ENCODE peak calls at places on chromosomes 6 and 20, in five cellular contexts. One of them, this sample, is unnamed.

GRCh38 chr6:110710115-110710514 is 105.2 kb downstream of the CDK19 start:
- DNase-seq in SK-N-SH: no peak
- DNase-seq in HepG2: no peak
- DNase-seq in H1: no peak
- DNase-seq in K562: no peak
- DNase-seq in this sample: no peak

GRCh38 chr6:151999194-151999593 is 191.7 kb downstream of the ESR1 start:
- DNase-seq in SK-N-SH: no peak
- DNase-seq in HepG2: no peak
- DNase-seq in H1: no peak
- DNase-seq in K562: no peak
- DNase-seq in this sample: no peak

GRCh38 chr6:157997893-157998608 is 16.4 kb downstream of the SYNJ2 start:
- DNase-seq in SK-N-SH: peak
- DNase-seq in HepG2: no peak
- DNase-seq in H1: no peak
- DNase-seq in K562: no peak
- DNase-seq in this sample: no peak

GRCh38 chr6:21444861-21445260 is 148.7 kb upstream of the SOX4 start:
- DNase-seq in SK-N-SH: no peak
- DNase-seq in HepG2: no peak
- DNase-seq in H1: no peak
- DNase-seq in K562: no peak
- DNase-seq in this sample: no peak

GRCh38 chr20:49575551-49576060 is 7.7 kb upstream of the PTGIS start:
- DNase-seq in SK-N-SH: no peak
- DNase-seq in HepG2: no peak
- DNase-seq in H1: no peak
- DNase-seq in K562: no peak
- DNase-seq in this sample: no peak

GRCh38 chr6:170046786-170047626 is 243.9 kb downstream of the DLL1 start:
- DNase-seq in SK-N-SH: no peak
- DNase-seq in HepG2: no peak
- DNase-seq in H1: no peak
- DNase-seq in K562: no peak
- DNase-seq in this sample: no peak

GRCh38 chr20:34732523-34732922 is 28.4 kb downstream of the TP53INP2 start:
- DNase-seq in SK-N-SH: no peak
- DNase-seq in HepG2: no peak
- DNase-seq in H1: no peak
- DNase-seq in K562: no peak
- DNase-seq in this sample: no peak

GRCh38 chr6:21665101-21665435 is 71.5 kb downstream of the SOX4 start:
- DNase-seq in SK-N-SH: no peak
- DNase-seq in HepG2: no peak
- DNase-seq in H1: no peak
- DNase-seq in K562: no peak
- DNase-seq in this sample: no peak

GRCh38 chr6:138817799-138818198 is 21.9 kb downstream of the ECT2L start:
- DNase-seq in SK-N-SH: no peak
- DNase-seq in HepG2: no peak
- DNase-seq in H1: peak
- DNase-seq in K562: no peak
- DNase-seq in this sample: no peak

GRCh38 chr6:75633045-75633444 is 31.4 kb downstream of the SENP6 start:
- DNase-seq in SK-N-SH: no peak
- DNase-seq in HepG2: no peak
- DNase-seq in H1: no peak
- DNase-seq in K562: no peak
- DNase-seq in this sample: no peak

GRCh38 chr20:46600286-46600752 is 49.9 kb upstream of the OCSTAMP start:
- DNase-seq in SK-N-SH: no peak
- DNase-seq in HepG2: no peak
- DNase-seq in H1: no peak
- DNase-seq in K562: no peak
- DNase-seq in this sample: no peak

GRCh38 chr6:54098450-54099044 is 12.7 kb upstream of the MLIP start:
- DNase-seq in SK-N-SH: no peak
- DNase-seq in HepG2: peak
- DNase-seq in H1: no peak
- DNase-seq in K562: no peak
- DNase-seq in this sample: no peak

GRCh38 chr20:58868795-58869194 is 16.3 kb downstream of the GNAS start:
- DNase-seq in SK-N-SH: no peak
- DNase-seq in HepG2: no peak
- DNase-seq in H1: no peak
- DNase-seq in K562: no peak
- DNase-seq in this sample: no peak

GRCh38 chr6:110389689-110390382 is 25.5 kb downstream of the DDO start:
- DNase-seq in SK-N-SH: no peak
- DNase-seq in HepG2: no peak
- DNase-seq in H1: no peak
- DNase-seq in K562: no peak
- DNase-seq in this sample: no peak

GRCh38 chr6:134198093-134198492 is 119.8 kb downstream of the SGK1 start:
- DNase-seq in SK-N-SH: no peak
- DNase-seq in HepG2: peak
- DNase-seq in H1: no peak
- DNase-seq in K562: no peak
- DNase-seq in this sample: no peak

GRCh38 chr6:111478749-111479148 is 4.3 kb downstream of the REV3L start:
- DNase-seq in SK-N-SH: no peak
- DNase-seq in HepG2: peak
- DNase-seq in H1: no peak
- DNase-seq in K562: no peak
- DNase-seq in this sample: no peak

GRCh38 chr6:42041131-42042055 is 8.9 kb upstream of the TAF8 start:
- DNase-seq in SK-N-SH: no peak
- DNase-seq in HepG2: no peak
- DNase-seq in H1: no peak
- DNase-seq in K562: no peak
- DNase-seq in this sample: no peak

DNA sequence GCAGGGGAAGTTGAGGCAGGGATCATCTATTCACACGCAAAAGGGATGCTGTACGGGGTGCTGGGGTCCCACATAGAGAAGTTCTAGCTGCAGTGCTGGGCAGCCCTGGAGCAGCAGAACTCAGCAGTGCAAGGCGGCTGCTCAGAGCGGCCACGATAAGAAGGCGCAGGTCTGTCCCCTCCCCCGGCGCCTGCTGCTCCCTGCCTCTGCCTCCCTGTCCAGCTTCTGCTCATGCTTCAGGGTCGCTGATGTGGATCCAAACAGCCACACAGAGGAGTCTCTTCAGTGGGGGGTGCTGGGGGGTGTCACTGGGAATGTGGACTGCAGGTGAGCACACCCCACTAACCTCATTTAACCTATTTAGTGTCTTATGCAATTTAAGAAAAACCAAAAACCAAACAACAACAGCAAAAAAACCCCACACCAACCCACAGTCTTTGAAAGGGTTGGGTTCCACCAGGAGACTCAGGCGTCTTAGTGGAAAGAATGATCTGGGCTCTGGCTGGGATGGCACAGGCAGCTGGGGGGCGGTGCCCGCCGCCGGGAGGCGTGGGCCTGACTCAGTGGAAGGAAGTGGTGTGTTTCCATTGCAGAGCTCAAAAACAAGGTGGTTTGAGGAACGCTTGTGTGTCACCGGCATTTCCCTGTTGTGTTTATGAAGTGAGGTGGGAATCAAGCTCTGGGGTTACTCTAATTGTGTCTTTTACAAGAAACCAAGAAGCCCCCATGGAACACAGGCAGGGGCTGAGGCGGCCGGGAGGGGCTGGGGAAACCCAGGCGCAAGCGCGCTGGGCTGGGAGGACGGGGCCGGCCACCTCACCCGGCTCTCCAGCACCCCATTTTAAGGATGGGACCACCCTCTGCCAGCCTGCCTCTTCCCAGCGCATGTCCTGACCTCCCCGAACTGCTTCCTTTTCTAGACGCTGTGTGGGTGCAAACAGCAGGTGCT is 55.1 kb downstream of the IRF4 start:
- DNase-seq in SK-N-SH: no peak
- DNase-seq in HepG2: no peak
- DNase-seq in H1: no peak
- DNase-seq in K562: no peak
- DNase-seq in this sample: no peak
- TF ChIP-seq TAF1 in SK-N-SH: no peak
- TF ChIP-seq TAF1 in HepG2: no peak
- TF ChIP-seq TAF1 in H1: no peak
- TF ChIP-seq TAF1 in K562: no peak
- TF ChIP-seq TAF1 in this sample: no peak

GRCh38 chr6:6039946-6040509 is 33.3 kb upstream of the NRN1 start:
- DNase-seq in SK-N-SH: no peak
- DNase-seq in HepG2: no peak
- DNase-seq in H1: no peak
- DNase-seq in K562: no peak
- DNase-seq in this sample: no peak
- TF ChIP-seq TAF1 in SK-N-SH: no peak
- TF ChIP-seq TAF1 in HepG2: no peak
- TF ChIP-seq TAF1 in H1: no peak
- TF ChIP-seq TAF1 in K562: no peak
- TF ChIP-seq TAF1 in this sample: no peak

GRCh38 chr6:161949531-161949930 is 675.7 kb upstream of the AGPAT4 start:
- DNase-seq in SK-N-SH: no peak
- DNase-seq in HepG2: no peak
- DNase-seq in H1: no peak
- DNase-seq in K562: no peak
- DNase-seq in this sample: no peak

GRCh38 chr6:161951139-161951538 is 677.3 kb upstream of the AGPAT4 start:
- DNase-seq in SK-N-SH: no peak
- DNase-seq in HepG2: no peak
- DNase-seq in H1: no peak
- DNase-seq in K562: no peak
- DNase-seq in this sample: no peak

GRCh38 chr6:161954699-161955276 is 680.9 kb upstream of the AGPAT4 start:
- DNase-seq in SK-N-SH: no peak
- DNase-seq in HepG2: no peak
- DNase-seq in H1: no peak
- DNase-seq in K562: no peak
- DNase-seq in this sample: no peak

GRCh38 chr6:161956082-161956481 is 682.2 kb upstream of the AGPAT4 start:
- DNase-seq in SK-N-SH: no peak
- DNase-seq in HepG2: no peak
- DNase-seq in H1: no peak
- DNase-seq in K562: no peak
- DNase-seq in this sample: no peak

DNA sequence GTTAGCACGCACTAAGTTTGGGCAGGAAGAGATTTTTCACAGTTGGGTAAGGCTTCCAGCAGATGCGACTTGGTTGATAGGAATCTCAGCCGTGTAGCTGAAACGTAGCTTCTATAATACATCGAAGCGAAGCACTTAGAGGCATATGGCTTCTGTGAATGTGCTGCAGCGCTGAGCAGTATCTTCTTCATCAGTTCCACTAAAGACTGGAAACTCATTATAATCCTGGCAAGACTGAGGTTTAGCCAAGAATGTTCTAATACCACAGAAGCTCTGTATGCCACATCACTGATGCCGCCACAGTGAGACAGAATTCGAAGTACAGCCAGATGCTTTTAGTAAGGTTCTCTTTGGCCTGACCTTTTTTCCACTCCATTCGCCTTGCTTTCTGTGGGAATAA is 680.2 kb upstream of the AGPAT4 start:
- DNase-seq in SK-N-SH: peak
- DNase-seq in HepG2: no peak
- DNase-seq in H1: no peak
- DNase-seq in K562: no peak
- DNase-seq in this sample: no peak
- TF ChIP-seq TAF1 in SK-N-SH: no peak
- TF ChIP-seq TAF1 in HepG2: no peak
- TF ChIP-seq TAF1 in H1: no peak
- TF ChIP-seq TAF1 in K562: no peak
- TF ChIP-seq TAF1 in this sample: no peak

DNA sequence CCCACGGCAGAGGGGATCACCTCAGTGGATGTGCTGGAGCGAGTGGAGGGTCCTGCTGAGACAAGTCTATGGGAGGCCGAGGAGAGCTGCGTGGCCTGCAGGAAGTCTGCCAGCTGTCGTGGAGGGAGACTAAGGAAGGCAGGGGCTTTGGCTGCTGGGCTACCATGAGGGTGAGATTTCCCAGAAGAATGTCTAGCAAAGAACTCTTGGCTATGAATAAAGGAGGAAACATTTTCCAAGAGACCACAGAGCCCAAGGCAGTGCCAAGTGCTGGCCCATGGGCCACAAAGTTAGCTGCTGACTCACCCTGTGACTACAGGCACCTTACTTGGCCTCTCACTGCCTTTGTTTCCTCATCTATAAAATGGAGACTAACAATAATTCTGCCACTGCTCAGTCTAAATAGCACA is 73.4 kb downstream of the PRDM1 start:
- DNase-seq in SK-N-SH: no peak
- DNase-seq in HepG2: no peak
- DNase-seq in H1: no peak
- DNase-seq in K562: no peak
- DNase-seq in this sample: no peak
- TF ChIP-seq TAF1 in SK-N-SH: no peak
- TF ChIP-seq TAF1 in HepG2: no peak
- TF ChIP-seq TAF1 in H1: no peak
- TF ChIP-seq TAF1 in K562: no peak
- TF ChIP-seq TAF1 in this sample: no peak

DNA sequence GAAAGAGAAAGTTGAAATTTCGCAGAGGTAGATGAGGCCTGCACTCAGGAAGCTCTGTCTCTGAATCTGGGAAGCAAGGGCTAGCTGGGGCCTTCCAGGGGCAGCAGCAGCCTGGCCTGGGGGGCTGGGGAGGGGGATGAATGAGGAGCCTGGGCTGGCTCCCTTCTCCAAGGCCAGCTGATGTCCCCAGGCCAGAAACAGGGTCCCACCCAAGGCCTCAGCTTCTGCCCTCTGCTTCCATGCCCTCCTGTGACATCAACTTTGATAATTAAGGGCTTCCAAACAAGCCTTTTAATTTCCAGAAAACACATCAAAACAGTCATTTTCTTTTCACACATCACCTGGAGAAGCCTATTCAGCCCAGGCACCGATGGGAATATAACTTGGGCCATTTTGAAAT is 15.4 kb downstream of the TFAP2A start:
- DNase-seq in SK-N-SH: no peak
- DNase-seq in HepG2: no peak
- DNase-seq in H1: no peak
- DNase-seq in K562: no peak
- DNase-seq in this sample: no peak
- TF ChIP-seq TAF1 in SK-N-SH: no peak
- TF ChIP-seq TAF1 in HepG2: no peak
- TF ChIP-seq TAF1 in H1: no peak
- TF ChIP-seq TAF1 in K562: no peak
- TF ChIP-seq TAF1 in this sample: no peak